ENCODE peak calls at places on chromosome X, in four cellular contexts. X, M, G and Z are unnamed samples.

GRCh38 chrX:105502336-105502735 is 281.8 kb upstream of the TEX13A start:
- DNase-seq in X (no peak), M (no peak), G (no peak), Z (no peak)

GRCh38 chrX:153739754-153740486 is 15.3 kb downstream of the ABCD1 start:
- DNase-seq in X (no peak), M (peak), G (no peak), Z (peak)

GRCh38 chrX:155956099-155956498 is 41.4 kb upstream of the IL9R start:
- DNase-seq in X (no peak), M (no peak), G (no peak), Z (no peak)

GRCh38 chrX:7552758-7553157 is 290.2 kb upstream of the VCX start:
- DNase-seq in X (no peak), M (no peak), G (no peak), Z (no peak)

GRCh38 chrX:24085133-24085532 is 30.4 kb downstream of the EIF2S3 start:
- DNase-seq in X (no peak), M (no peak), G (no peak), Z (no peak)

GRCh38 chrX:151984891-151985290 is 10.4 kb upstream of the GABRE start:
- DNase-seq in X (peak), M (no peak), G (no peak), Z (no peak)

GRCh38 chrX:119684916-119685224 is 8.1 kb downstream of the SEPTIN6 start:
- DNase-seq in X (no peak), M (no peak), G (no peak), Z (no peak)

GRCh38 chrX:13899607-13900006 is 82.7 kb upstream of the GPM6B start:
- DNase-seq in X (no peak), M (no peak), G (no peak), Z (no peak)

GRCh38 chrX:41381685-41382084 is 47.7 kb downstream of the DDX3X start:
- DNase-seq in X (peak), M (peak), G (peak), Z (peak)

GRCh38 chrX:153651540-153652079 is 4.6 kb downstream of the DUSP9 start:
- DNase-seq in X (no peak), M (no peak), G (peak), Z (peak)

GRCh38 chrX:64439551-64439950 is 44.3 kb upstream of the MTMR8 start:
- DNase-seq in X (no peak), M (no peak), G (no peak), Z (no peak)

GRCh38 chrX:52923781-52924241 is 26.7 kb downstream of the FAM156B start:
- DNase-seq in X (peak), M (no peak), G (peak), Z (no peak)

GRCh38 chrX:77451041-77451440 is 3.9 kb downstream of the FGF16 start:
- DNase-seq in X (no peak), M (no peak), G (no peak), Z (no peak)

GRCh38 chrX:137858106-137858505 is 292.2 kb downstream of the ZIC3 start:
- DNase-seq in X (no peak), M (no peak), G (no peak), Z (no peak)

GRCh38 chrX:4253092-4253491 is 539.6 kb upstream of the PRKX start:
- DNase-seq in X (peak), M (no peak), G (no peak), Z (no peak)

GRCh38 chrX:43973249-43973672 is at the start of gene NDP:
- DNase-seq in X (no peak), M (peak), G (no peak), Z (peak)

GRCh38 chrX:28787206-28787605 is 200.0 kb downstream of the IL1RAPL1 start:
- DNase-seq in X (no peak), M (no peak), G (no peak), Z (no peak)

GRCh38 chrX:51496501-51497291 is at the start of gene NUDT11:
- DNase-seq in X (no peak), M (peak), G (peak), Z (peak)

GRCh38 chrX:115266300-115266699 is 23.2 kb upstream of the LUZP4 start:
- DNase-seq in X (no peak), M (no peak), G (no peak), Z (no peak)

GRCh38 chrX:118773782-118774181 is 46.4 kb downstream of the IL13RA1 start:
- DNase-seq in X (no peak), M (no peak), G (no peak), Z (no peak)

GRCh38 chrX:14776901-14777300 is 96.0 kb downstream of the FANCB start:
- DNase-seq in X (no peak), M (no peak), G (no peak), Z (no peak)

GRCh38 chrX:119155416-119156035 is 27.9 kb upstream of the KIAA1210 start:
- DNase-seq in X (no peak), M (no peak), G (no peak), Z (no peak)

GRCh38 chrX:24198101-24198500 is 48.6 kb downstream of the ZFX start:
- DNase-seq in X (no peak), M (no peak), G (no peak), Z (no peak)

GRCh38 chrX:49273181-49273727 is 3.7 kb downstream of the PPP1R3F start:
- DNase-seq in X (no peak), M (no peak), G (peak), Z (no peak)

GRCh38 chrX:131747173-131747572 is 203.3 kb downstream of the OR13H1 start:
- DNase-seq in X (no peak), M (peak), G (peak), Z (no peak)

GRCh38 chrX:1591863-1592127 is 391 bp downstream of the AKAP17A start:
- DNase-seq in X (no peak), M (no peak), G (no peak), Z (no peak)

GRCh38 chrX:130728208-130728607 is 174.8 kb downstream of the ENOX2 start:
- DNase-seq in X (no peak), M (no peak), G (no peak), Z (no peak)

GRCh38 chrX:110914281-110914680 is 118.7 kb upstream of the CHRDL1 start:
- DNase-seq in X (no peak), M (no peak), G (no peak), Z (no peak)

GRCh38 chrX:129959493-129959832 is 23.0 kb upstream of the BCORL1 start:
- DNase-seq in X (no peak), M (peak), G (no peak), Z (peak)

GRCh38 chrX:148567229-148567628 is 66.8 kb downstream of the AFF2 start:
- DNase-seq in X (no peak), M (peak), G (no peak), Z (no peak)

GRCh38 chrX:108892501-108892900 is 156.1 kb upstream of the IRS4 start:
- DNase-seq in X (no peak), M (no peak), G (no peak), Z (no peak)

GRCh38 chrX:137428777-137429564 is 137.0 kb upstream of the ZIC3 start:
- DNase-seq in X (no peak), M (peak), G (no peak), Z (peak)

GRCh38 chrX:38806054-38806389 is 4.8 kb downstream of the MID1IP1 start:
- DNase-seq in X (no peak), M (no peak), G (no peak), Z (no peak)

GRCh38 chrX:39811391-39811790 is 286.4 kb downstream of the BCOR start:
- DNase-seq in X (no peak), M (peak), G (no peak), Z (no peak)

GRCh38 chrX:129318375-129318774 is 204.9 kb downstream of the SMARCA1 start:
- DNase-seq in X (peak), M (peak), G (no peak), Z (peak)

GRCh38 chrX:45668686-45669443 is 468.2 kb upstream of the DIPK2B start:
- DNase-seq in X (no peak), M (no peak), G (no peak), Z (no peak)

GRCh38 chrX:76555816-76556215 is 128.3 kb downstream of the MAGEE1 start:
- DNase-seq in X (peak), M (peak), G (no peak), Z (peak)